ENCODE peak calls at places on chromosomes 3 and 15, in six cellular contexts. X is ovary, U is kidney epithelial cell, T is fibroblast of pulmonary artery, C is PC-3, L is lower lobe of right lung. Z is an unnamed sample.

GRCh38 chr3:108227131-108227530 is 4.9 kb upstream of the IFT57 start:
- DNase-seq in X (no peak), U (no peak), T (no peak), C (no peak), L (no peak), Z (no peak)

GRCh38 chr3:171491412-171491811 is 31.2 kb upstream of the TNIK start:
- DNase-seq in X (no peak), U (no peak), T (no peak), C (no peak), L (no peak), Z (no peak)

GRCh38 chr3:123129532-123129931 is 62.7 kb downstream of the PDIA5 start:
- DNase-seq in X (no peak), U (no peak), T (no peak), C (no peak), L (no peak), Z (no peak)

GRCh38 chr3:126416943-126417342 is 22.2 kb downstream of the CFAP100 start:
- DNase-seq in X (no peak), U (no peak), T (no peak), C (no peak), L (no peak), Z (no peak)

GRCh38 chr3:36833160-36833814 is 68.9 kb upstream of the DCLK3 start:
- DNase-seq in X (no peak), U (no peak), T (no peak), C (no peak), L (no peak), Z (no peak)

GRCh38 chr3:146504546-146505197 is 35.3 kb upstream of the PLSCR2 start:
- DNase-seq in X (no peak), U (no peak), T (no peak), C (peak), L (no peak), Z (no peak)

GRCh38 chr15:59332009-59332408 is 40.7 kb downstream of the MYO1E start:
- DNase-seq in X (no peak), U (no peak), T (no peak), C (no peak), L (no peak), Z (no peak)

GRCh38 chr3:159762238-159762637 is 226.4 kb upstream of the IL12A start:
- DNase-seq in X (no peak), U (no peak), T (no peak), C (peak), L (no peak), Z (no peak)

GRCh38 chr15:33846862-33847261 is 121.4 kb upstream of the CHRM5 start:
- DNase-seq in X (no peak), U (no peak), T (no peak), C (no peak), L (no peak), Z (no peak)

GRCh38 chr3:192130534-192131132 is 596.7 kb downstream of the FGF12 start:
- DNase-seq in X (peak), U (no peak), T (peak), C (peak), L (no peak), Z (peak)

GRCh38 chr15:69460481-69460880 is 7.9 kb downstream of the RPLP1 start:
- DNase-seq in X (no peak), U (no peak), T (no peak), C (no peak), L (no peak), Z (no peak)

GRCh38 chr3:62874398-62875102 is 666 bp downstream of the CADPS start:
- DNase-seq in X (no peak), U (no peak), T (no peak), C (no peak), L (peak), Z (no peak)

GRCh38 chr3:162400697-162401096 is 904.1 kb downstream of the OTOL1 start:
- DNase-seq in X (no peak), U (no peak), T (no peak), C (peak), L (no peak), Z (no peak)

GRCh38 chr3:59451041-59451763 is 401.4 kb upstream of the CFAP20DC start:
- DNase-seq in X (no peak), U (no peak), T (no peak), C (no peak), L (no peak), Z (no peak)

GRCh38 chr3:17634201-17634600 is 108.2 kb downstream of the TBC1D5 start:
- DNase-seq in X (no peak), U (no peak), T (no peak), C (no peak), L (no peak), Z (no peak)

GRCh38 chr3:105834768-105835167 is 34.0 kb downstream of the CBLB start:
- DNase-seq in X (no peak), U (no peak), T (no peak), C (peak), L (no peak), Z (no peak)

GRCh38 chr15:89971592-89971997 is 29.5 kb upstream of the ZNF710 start:
- DNase-seq in X (peak), U (peak), T (peak), C (peak), L (peak), Z (peak)

GRCh38 chr3:72163809-72164634 is 379.1 kb upstream of the PROK2 start:
- DNase-seq in X (no peak), U (no peak), T (no peak), C (no peak), L (no peak), Z (no peak)

GRCh38 chr3:195071011-195071728 is 199.8 kb downstream of the XXYLT1 start:
- DNase-seq in X (peak), U (no peak), T (no peak), C (no peak), L (peak), Z (no peak)

GRCh38 chr3:74091204-74091603 is 466.5 kb upstream of the PDZRN3 start:
- DNase-seq in X (no peak), U (no peak), T (no peak), C (no peak), L (no peak), Z (no peak)

GRCh38 chr3:78481050-78481449 is 1286.7 kb downstream of the ROBO1 start:
- DNase-seq in X (no peak), U (no peak), T (no peak), C (no peak), L (no peak), Z (no peak)

GRCh38 chr3:161854232-161854771 is 357.7 kb downstream of the OTOL1 start:
- DNase-seq in X (no peak), U (peak), T (peak), C (peak), L (no peak), Z (peak)

GRCh38 chr3:108388136-108389132 is 92.1 kb downstream of the HHLA2 start:
- DNase-seq in X (no peak), U (no peak), T (no peak), C (no peak), L (no peak), Z (peak)

GRCh38 chr3:176867681-176868663 is 329.3 kb downstream of the TBL1XR1 start:
- DNase-seq in X (no peak), U (no peak), T (no peak), C (peak), L (peak), Z (no peak)

GRCh38 chr3:15098503-15099363 is at the start of gene RBSN:
- DNase-seq in X (peak), U (peak), T (peak), C (peak), L (peak), Z (peak)

GRCh38 chr3:184332370-184333090 is 4.9 kb upstream of the FAM131A start:
- DNase-seq in X (no peak), U (peak), T (peak), C (peak), L (no peak), Z (peak)

GRCh38 chr15:90892498-90893174 is 8.3 kb downstream of the FES start:
- DNase-seq in X (no peak), U (no peak), T (no peak), C (no peak), L (no peak), Z (no peak)

GRCh38 chr15:64452988-64453688 is 7.2 kb upstream of the ZNF609 start:
- DNase-seq in X (peak), U (no peak), T (peak), C (no peak), L (no peak), Z (peak)

GRCh38 chr3:50352762-50353161 is 2.1 kb downstream of the CYB561D2 start:
- DNase-seq in X (no peak), U (no peak), T (no peak), C (peak), L (no peak), Z (no peak)

GRCh38 chr15:22863356-22863755 is 24.9 kb downstream of the NIPA2 start:
- DNase-seq in X (no peak), U (no peak), T (no peak), C (no peak), L (no peak), Z (no peak)

DNA sequence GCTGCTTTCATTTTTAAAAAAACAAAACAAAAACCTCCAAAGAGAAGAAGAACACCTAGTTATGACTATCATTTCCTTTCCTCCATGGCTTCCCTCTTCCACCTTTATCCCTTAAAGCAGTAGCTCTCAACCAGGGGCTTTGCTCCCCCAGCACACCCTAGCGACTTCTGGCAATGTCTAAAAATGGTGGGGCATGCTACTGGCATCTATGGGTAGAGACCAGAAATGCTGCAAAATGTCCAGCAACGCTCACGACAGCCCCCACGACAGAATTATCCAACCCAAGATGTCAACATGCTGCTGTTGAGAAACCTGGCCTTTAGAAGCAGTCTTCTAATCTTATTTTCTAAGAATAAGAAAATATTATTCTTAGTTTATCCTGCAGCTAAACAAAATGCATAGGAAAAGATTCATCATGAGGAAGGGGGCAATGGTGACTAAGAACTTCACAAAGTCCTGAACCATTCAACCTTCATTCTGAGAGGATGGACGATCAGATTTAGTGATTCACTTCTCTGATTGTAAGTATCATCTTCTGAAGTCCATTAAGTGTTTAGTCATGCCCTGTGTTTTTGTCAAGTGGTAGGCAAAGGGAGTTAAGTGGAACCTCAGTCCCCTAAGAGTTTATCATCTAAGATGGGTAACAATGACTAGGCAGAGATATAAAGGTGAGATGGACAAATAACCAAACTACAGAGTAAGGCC is 81.7 kb downstream of the CCNL1 start:
- DNase-seq in X (no peak), U (no peak), T (no peak), C (peak), L (no peak), Z (no peak)
- TF ChIP-seq CTCF in X (no peak), U (no peak), T (no peak), C (no peak), L (no peak), Z (no peak)

DNA sequence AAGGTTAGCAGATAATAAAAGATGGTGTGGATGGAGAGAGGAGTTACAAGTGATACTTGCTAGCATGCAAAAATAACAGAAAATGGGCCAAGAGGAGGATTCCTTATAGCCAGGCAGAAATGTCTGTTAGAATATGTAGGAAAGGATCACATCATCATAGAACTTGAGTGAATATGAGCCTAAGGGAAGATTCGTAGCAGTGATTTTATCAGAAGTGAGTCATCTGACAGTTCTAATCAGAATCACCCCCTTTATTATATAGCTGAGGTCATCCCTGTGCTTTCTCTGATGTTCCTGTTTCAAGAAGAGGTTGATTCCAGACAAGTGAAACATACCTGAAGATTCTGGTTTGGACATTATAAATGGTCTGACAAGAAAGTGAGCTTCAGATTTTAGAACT is 22.9 kb downstream of the EXOG start:
- DNase-seq in X (no peak), U (no peak), T (no peak), C (no peak), L (no peak), Z (no peak)
- H3K4me3 ChIP-seq in X (no peak), U (no peak), T (no peak), C (no peak), L (no peak), Z (no peak)

DNA sequence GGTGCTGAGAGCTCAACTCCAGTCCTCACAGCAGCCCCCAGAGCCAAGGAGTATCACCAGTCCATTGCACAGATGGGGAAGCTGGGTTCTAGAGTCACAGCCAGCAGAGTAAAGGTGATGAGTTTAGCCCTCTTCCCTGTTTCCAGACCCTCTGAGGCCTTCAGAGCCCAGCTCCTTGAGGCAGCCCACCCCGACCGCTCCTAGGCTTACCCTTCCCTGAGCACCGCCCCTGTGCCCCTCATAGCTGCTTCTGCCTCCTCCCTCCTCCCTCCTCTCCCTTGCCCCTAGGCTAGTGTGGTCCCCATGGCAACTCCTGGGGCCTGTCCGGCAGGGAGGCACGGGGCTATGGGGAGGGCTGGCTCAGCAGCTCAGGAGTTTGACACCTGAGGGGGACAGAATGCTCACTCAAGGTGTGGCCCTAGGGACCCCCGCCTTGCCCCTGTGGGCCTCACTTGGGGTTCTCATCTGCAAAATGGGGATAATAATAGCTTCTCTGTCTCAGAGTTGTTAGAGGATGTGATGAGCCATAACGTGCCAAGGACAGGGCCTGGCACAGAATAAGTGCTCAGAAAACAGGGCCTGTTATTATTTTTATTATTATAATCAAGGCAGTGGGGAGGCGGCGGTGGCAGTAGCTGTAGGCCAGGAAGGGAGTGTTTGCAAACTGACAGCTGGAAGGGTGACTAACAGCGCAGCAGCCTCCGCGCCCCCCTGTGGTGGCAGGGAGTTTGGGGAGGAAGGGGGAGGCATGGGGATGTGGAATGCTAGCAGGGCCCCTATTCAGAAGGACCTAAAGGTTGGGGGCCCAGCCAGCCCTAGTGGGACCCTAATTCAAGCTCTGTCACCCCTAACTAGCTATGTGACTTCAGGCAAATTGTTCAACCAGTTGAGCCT is 11.5 kb downstream of the CSK start:
- DNase-seq in X (no peak), U (no peak), T (peak), C (no peak), L (no peak), Z (peak)
- TF ChIP-seq CTCF in X (no peak), U (no peak), T (peak), C (peak), L (peak), Z (peak)

GRCh38 chr3:129593595-129594339 is 12.7 kb downstream of the PLXND1 start:
- DNase-seq in X (no peak), U (no peak), T (no peak), C (no peak), L (peak), Z (no peak)

GRCh38 chr3:129594907-129595390 is 11.5 kb downstream of the PLXND1 start:
- DNase-seq in X (no peak), U (no peak), T (no peak), C (no peak), L (no peak), Z (no peak)

GRCh38 chr3:129591932-129592331 is 14.5 kb downstream of the PLXND1 start:
- DNase-seq in X (no peak), U (no peak), T (no peak), C (no peak), L (no peak), Z (no peak)

GRCh38 chr3:129593230-129593594 is 13.3 kb downstream of the PLXND1 start:
- DNase-seq in X (no peak), U (no peak), T (no peak), C (no peak), L (no peak), Z (no peak)

GRCh38 chr3:129592362-129593150 is 13.9 kb downstream of the PLXND1 start:
- DNase-seq in X (peak), U (no peak), T (no peak), C (no peak), L (peak), Z (no peak)
- H3K4me3 ChIP-seq in X (peak), U (no peak), T (no peak), C (no peak), L (peak), Z (no peak)

Z was measured in astrocyte of the spinal cord.